ENCODE peak calls at places on chromosome 18, in five cellular contexts. L, D, Z, E and P are unnamed samples.

GRCh38 chr18:44804033-44804432 is 123.3 kb downstream of the SETBP1 start:
- DNase-seq in L (no peak), D (no peak), Z (no peak), E (no peak), P (no peak)

GRCh38 chr18:58536187-58536516 is 92.7 kb downstream of the ALPK2 start:
- DNase-seq in L (no peak), D (no peak), Z (no peak), E (no peak), P (no peak)

GRCh38 chr18:63817441-63818051 is 42.3 kb downstream of the SERPINB7 start:
- DNase-seq in L (no peak), D (no peak), Z (no peak), E (no peak), P (no peak)

GRCh38 chr18:10454800-10455550 is 540 bp downstream of the APCDD1 start:
- DNase-seq in L (no peak), D (peak), Z (no peak), E (peak), P (no peak)

GRCh38 chr18:4605222-4605621 is 150.1 kb upstream of the DLGAP1 start:
- DNase-seq in L (no peak), D (no peak), Z (peak), E (no peak), P (no peak)

GRCh38 chr18:23838233-23838632 is 149.0 kb downstream of the LAMA3 start:
- DNase-seq in L (no peak), D (no peak), Z (no peak), E (no peak), P (no peak)

GRCh38 chr18:59265246-59266018 is 7.8 kb downstream of the RAX start:
- DNase-seq in L (no peak), D (peak), Z (no peak), E (peak), P (no peak)

GRCh38 chr18:58934356-58934755 is 69.7 kb downstream of the ZNF532 start:
- DNase-seq in L (no peak), D (no peak), Z (no peak), E (no peak), P (no peak)

GRCh38 chr18:8717011-8717770 is 11.8 kb downstream of the MTCL1 start:
- DNase-seq in L (no peak), D (peak), Z (no peak), E (no peak), P (no peak)

GRCh38 chr18:49491534-49491856 is 4.5 kb upstream of the C18orf32 start:
- DNase-seq in L (no peak), D (no peak), Z (no peak), E (no peak), P (no peak)

GRCh38 chr18:32974421-32975165 is 201.8 kb upstream of the KLHL14 start:
- DNase-seq in L (no peak), D (no peak), Z (no peak), E (no peak), P (no peak)

GRCh38 chr18:70047931-70048603 is 100.4 kb upstream of the CD226 start:
- DNase-seq in L (no peak), D (no peak), Z (no peak), E (peak), P (no peak)

GRCh38 chr18:77054288-77054605 is 78.3 kb downstream of the MBP start:
- DNase-seq in L (no peak), D (no peak), Z (no peak), E (no peak), P (no peak)

GRCh38 chr18:76972241-76972640 is 149.9 kb downstream of the ZNF236 start:
- DNase-seq in L (no peak), D (no peak), Z (no peak), E (no peak), P (peak)

GRCh38 chr18:59837586-59837985 is 62.2 kb upstream of the PMAIP1 start:
- DNase-seq in L (no peak), D (peak), Z (peak), E (peak), P (no peak)

GRCh38 chr18:3107740-3108151 is 94.8 kb upstream of the LPIN2 start:
- DNase-seq in L (no peak), D (no peak), Z (no peak), E (no peak), P (no peak)

GRCh38 chr18:23847321-23847986 is 158.2 kb downstream of the LAMA3 start:
- DNase-seq in L (no peak), D (no peak), Z (no peak), E (no peak), P (no peak)

GRCh38 chr18:29004921-29005320 is 828.0 kb upstream of the CDH2 start:
- DNase-seq in L (no peak), D (no peak), Z (no peak), E (no peak), P (no peak)

GRCh38 chr18:73283788-73284187 is 416.0 kb upstream of the NETO1 start:
- DNase-seq in L (no peak), D (no peak), Z (no peak), E (no peak), P (no peak)

GRCh38 chr18:9914584-9915290 is 921 bp downstream of the VAPA start:
- DNase-seq in L (peak), D (peak), Z (no peak), E (peak), P (peak)

GRCh38 chr18:45457933-45458332 is 157.3 kb upstream of the SLC14A2 start:
- DNase-seq in L (no peak), D (no peak), Z (peak), E (no peak), P (no peak)

GRCh38 chr18:45571714-45572113 is 43.6 kb upstream of the SLC14A2 start:
- DNase-seq in L (no peak), D (no peak), Z (peak), E (no peak), P (no peak)

GRCh38 chr18:49486617-49486958 is 446 bp downstream of the C18orf32 start:
- DNase-seq in L (no peak), D (no peak), Z (no peak), E (no peak), P (no peak)

GRCh38 chr18:58865714-58866113 is 1.0 kb downstream of the ZNF532 start:
- DNase-seq in L (no peak), D (no peak), Z (no peak), E (no peak), P (no peak)